ENCODE peak calls at places on chromosomes 11 and 22, in eight cellular contexts. H is right lobe of liver, U is heart left ventricle, Y is body of pancreas, B is upper lobe of left lung, N is transverse colon, P is tibial nerve, G is lung. Q is an unnamed sample.

GRCh38 chr22:23693979-23694680 is 3.3 kb downstream of the RGL4 start:
- DNase-seq in H (no peak), U (no peak), Y (no peak), B (no peak), N (no peak), P (no peak), G (no peak), Q (no peak)

GRCh38 chr11:64998141-64998540 is 1.4 kb upstream of the BATF2 start:
- DNase-seq in H (no peak), U (no peak), Y (no peak), B (no peak), N (peak; percentile 39), P (no peak), G (no peak), Q (no peak)

GRCh38 chr22:31861226-31861840 is 83.0 kb upstream of the YWHAH start:
- DNase-seq in H (no peak), U (no peak), Y (no peak), B (no peak), N (no peak), P (no peak), G (no peak), Q (no peak)

GRCh38 chr22:20571078-20571503 is 63.7 kb downstream of the MED15 start:
- DNase-seq in H (no peak), U (no peak), Y (no peak), B (no peak), N (no peak), P (no peak), G (no peak), Q (no peak)

GRCh38 chr11:35919244-35919643 is 24.6 kb upstream of the LDLRAD3 start:
- DNase-seq in H (no peak), U (no peak), Y (no peak), B (no peak), N (no peak), P (no peak), G (no peak), Q (no peak)

GRCh38 chr11:57497303-57498247 is 17.9 kb downstream of the SLC43A1 start:
- DNase-seq in H (peak; percentile 81), U (no peak), Y (peak; percentile 67), B (no peak), N (no peak), P (no peak), G (no peak), Q (no peak)

GRCh38 chr11:86916330-86916729 is 38.9 kb downstream of the FZD4 start:
- DNase-seq in H (no peak), U (peak; percentile 54), Y (no peak), B (no peak), N (no peak), P (no peak), G (no peak), Q (no peak)

GRCh38 chr22:23112472-23113012 is 29.2 kb downstream of the RSPH14 start:
- DNase-seq in H (no peak), U (no peak), Y (no peak), B (no peak), N (no peak), P (no peak), G (no peak), Q (no peak)

GRCh38 chr11:9922806-9923205 is 258.9 kb downstream of the SWAP70 start:
- DNase-seq in H (no peak), U (no peak), Y (no peak), B (no peak), N (no peak), P (no peak), G (no peak), Q (no peak)

GRCh38 chr22:17964153-17964552 is 60.2 kb downstream of the MICAL3 start:
- DNase-seq in H (no peak), U (no peak), Y (no peak), B (no peak), N (no peak), P (no peak), G (no peak), Q (no peak)

GRCh38 chr11:34359548-34359891 is 1.7 kb upstream of the ABTB2 start:
- DNase-seq in H (no peak), U (no peak), Y (no peak), B (no peak), N (no peak), P (no peak), G (no peak), Q (no peak)

GRCh38 chr22:45208993-45209838 is 31.5 kb downstream of the KIAA0930 start:
- DNase-seq in H (no peak), U (no peak), Y (no peak), B (no peak), N (no peak), P (no peak), G (no peak), Q (no peak)

GRCh38 chr11:65366340-65366773 is 11.8 kb downstream of the TIGD3 start:
- DNase-seq in H (no peak), U (no peak), Y (peak; percentile 81), B (peak; percentile 59), N (peak; percentile 54), P (no peak), G (no peak), Q (no peak)

GRCh38 chr11:66668653-66669430 is 8.8 kb downstream of the RBM4B start:
- DNase-seq in H (no peak), U (no peak), Y (no peak), B (no peak), N (no peak), P (no peak), G (no peak), Q (no peak)

GRCh38 chr11:66663741-66664296 is 13.9 kb downstream of the RBM4B start:
- DNase-seq in H (no peak), U (no peak), Y (no peak), B (no peak), N (no peak), P (no peak), G (no peak), Q (no peak)

GRCh38 chr11:66659785-66660184 is 17.9 kb downstream of the RBM4B start:
- DNase-seq in H (no peak), U (no peak), Y (no peak), B (no peak), N (no peak), P (no peak), G (no peak), Q (no peak)

GRCh38 chr11:66670816-66671215 is 6.9 kb downstream of the RBM4B start:
- DNase-seq in H (no peak), U (no peak), Y (no peak), B (no peak), N (no peak), P (no peak), G (no peak), Q (no peak)

DNA sequence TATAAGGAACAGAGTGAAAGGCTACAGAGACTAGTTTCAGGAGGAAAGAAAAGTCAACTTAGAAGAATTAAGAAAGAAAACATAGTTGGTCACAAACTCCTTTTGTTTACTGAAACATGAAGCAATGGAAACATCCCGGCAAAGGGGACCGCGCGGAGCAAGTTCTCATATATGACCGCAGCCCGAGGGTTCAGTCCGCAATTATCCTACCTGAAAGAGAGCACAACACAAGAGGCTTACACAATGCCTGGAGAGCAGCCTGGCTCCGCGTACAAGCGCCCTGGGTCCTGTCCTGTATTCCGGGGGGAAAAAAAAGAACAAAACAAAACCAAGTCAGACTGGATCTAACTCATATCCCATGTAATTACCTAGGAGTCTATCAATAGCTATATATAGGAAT is 12.3 kb downstream of the RBM4B start:
- DNase-seq in H (no peak), U (no peak), Y (no peak), B (no peak), N (no peak), P (no peak), G (no peak), Q (no peak)
- H3K36me3 ChIP-seq in H (no peaks in the 10 kb centered on the region), U (peaks cover 72% of the 10 kb centered on the region), Y (no peaks in the 10 kb centered on the region), B (no peaks in the 10 kb centered on the region), N (peaks cover 53% of the 10 kb centered on the region), P (no peaks in the 10 kb centered on the region), G (peaks cover 19% of the 10 kb centered on the region), Q (peaks cover 12% of the 10 kb centered on the region)

GRCh38 chr22:48572951-48573350 is 1254.7 kb downstream of the BRD1 start:
- DNase-seq in H (no peak), U (no peak), Y (no peak), B (no peak), N (no peak), P (no peak), G (no peak), Q (no peak)

GRCh38 chr22:48575567-48576332 is 1251.9 kb downstream of the BRD1 start:
- DNase-seq in H (no peak), U (no peak), Y (no peak), B (no peak), N (no peak), P (no peak), G (no peak), Q (no peak)

GRCh38 chr22:48573766-48574165 is 1253.9 kb downstream of the BRD1 start:
- DNase-seq in H (no peak), U (no peak), Y (no peak), B (no peak), N (no peak), P (no peak), G (no peak), Q (no peak)

GRCh38 chr22:48576333-48577013 is 1251.2 kb downstream of the BRD1 start:
- DNase-seq in H (no peak), U (no peak), Y (no peak), B (no peak), N (no peak), P (no peak), G (no peak), Q (no peak)

DNA sequence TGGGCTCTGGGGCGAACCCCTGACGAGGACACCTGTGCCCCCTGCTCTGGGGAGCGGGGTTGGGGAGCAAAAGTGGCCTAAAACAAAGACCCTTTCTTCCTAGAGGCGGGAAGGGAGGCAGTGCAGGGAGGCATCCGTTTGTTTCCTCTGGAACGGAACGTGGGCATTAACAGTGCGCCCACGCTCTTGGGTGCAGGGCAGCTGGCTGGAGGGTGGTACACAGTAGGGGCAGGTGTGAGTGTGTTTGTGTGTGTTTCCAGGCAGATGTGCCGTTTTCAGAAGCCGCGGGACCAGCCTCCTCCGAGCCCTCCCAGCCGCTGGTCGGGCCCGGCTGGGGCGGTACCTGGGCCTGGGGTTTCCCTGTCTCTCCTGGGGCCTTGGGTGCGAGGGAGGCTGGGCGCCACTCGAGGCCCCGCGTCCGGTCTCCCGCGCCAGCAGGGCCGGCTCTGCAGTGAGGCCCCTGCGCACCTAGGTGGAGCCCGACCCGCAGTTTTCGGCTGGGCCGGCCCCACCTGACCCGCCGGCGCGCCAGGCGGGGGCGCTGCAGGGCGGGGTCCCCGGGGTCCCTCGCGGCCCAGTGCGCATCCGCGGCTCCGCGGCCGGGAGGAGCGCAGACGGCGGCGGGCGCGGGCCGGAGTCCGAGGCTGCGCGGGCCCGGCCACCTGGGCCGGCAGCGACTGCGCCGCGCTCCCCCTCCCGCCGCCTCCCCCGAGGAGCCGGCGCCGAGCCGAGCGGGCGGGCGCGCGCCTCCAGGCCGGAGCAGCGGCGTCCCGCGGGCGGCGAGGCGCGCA is 1252.7 kb downstream of the BRD1 start:
- DNase-seq in H (no peak), U (peak; percentile 23), Y (peak; percentile 65), B (peak; percentile 44), N (peak; percentile 12), P (no peak), G (peak; percentile 34), Q (no peak)
- TF ChIP-seq CTCF in H (peak; percentile 24), U (no peak), Y (peak; percentile 38), B (peak; percentile 42), N (no peak), P (peak; percentile 79), G (peak; percentile 13), Q (no peak)

GRCh38 chr11:128747728-128748148 is 53.9 kb downstream of the FLI1 start:
- DNase-seq in H (no peak), U (no peak), Y (no peak), B (no peak), N (no peak), P (no peak), G (no peak), Q (no peak)
- H3K4me3 ChIP-seq in H (no peak overlapping the region), U (no peak overlapping the region), Y (no peak overlapping the region), B (no peak overlapping the region), N (no peak overlapping the region), P (no peak overlapping the region), G (no peak overlapping the region), Q (no peak overlapping the region)

GRCh38 chr11:93796832-93797231 is 12.8 kb downstream of the MED17 start:
- DNase-seq in H (no peak), U (no peak), Y (no peak), B (no peak), N (no peak), P (no peak), G (no peak), Q (no peak)
- H3K36me3 ChIP-seq in H (no peaks in the 10 kb centered on the region), U (peaks cover 100% of the 10 kb centered on the region), Y (peaks cover 10% of the 10 kb centered on the region), B (peaks cover 56% of the 10 kb centered on the region), N (peaks cover 99% of the 10 kb centered on the region), P (no peaks in the 10 kb centered on the region), G (peaks cover 23% of the 10 kb centered on the region), Q (peaks cover 8% of the 10 kb centered on the region)

Q was measured in GM06990.